ENCODE peak calls at places on chromosomes 5 and 9, in nine cellular contexts. H is tibial nerve, R is colonic mucosa, I is cardiac muscle cell, B is dorsolateral prefrontal cortex, T is transverse colon, C is WTC11, D is cardiac fibroblast, U is mesothelial cell of epicardium. S is an unnamed sample.

GRCh38 chr9:28971881-28972280 is 1398.6 kb upstream of the C9orf72 start:
- DNase-seq in H (no peak), C (no peak), B (no peak), U (no peak), I (no peak), D (no peak), T (no peak), R (no peak), S (no peak)

GRCh38 chr5:91384671-91385430 is 1.7 kb upstream of the ARRDC3 start:
- DNase-seq in H (peak; percentile 82), U (no peak), I (peak; percentile 93), C (no peak), T (peak; percentile 50), D (peak; percentile 94), B (no peak), R (peak; percentile 80), S (peak; percentile 34)

GRCh38 chr9:129276486-129277260 is 98.6 kb upstream of the IER5L start:
- DNase-seq in T (no peak), R (no peak), U (no peak), H (no peak), C (no peak), I (no peak), B (no peak), D (no peak), S (no peak)

GRCh38 chr9:25573281-25573680 is 105.0 kb downstream of the TUSC1 start:
- DNase-seq in R (no peak), T (no peak), B (no peak), U (no peak), D (no peak), H (no peak), C (no peak), I (no peak), S (no peak)

GRCh38 chr9:105154723-105155191 is 89.7 kb upstream of the SLC44A1 start:
- DNase-seq in B (no peak), C (no peak), U (no peak), T (no peak), H (no peak), I (peak; percentile 56), D (peak; percentile 50), R (no peak), S (no peak)

GRCh38 chr5:2898661-2899060 is 147.2 kb upstream of the IRX2 start:
- DNase-seq in D (no peak), I (no peak), R (no peak), H (no peak), T (no peak), C (no peak), B (no peak), U (peak; percentile 30), S (no peak)

GRCh38 chr5:163997965-163998364 is 492.5 kb downstream of the MAT2B start:
- DNase-seq in U (no peak), B (no peak), I (no peak), T (no peak), C (no peak), D (no peak), H (no peak), R (no peak), S (no peak)

GRCh38 chr9:131630206-131630831 is 85.0 kb downstream of the PRRT1B start:
- DNase-seq in H (no peak), U (no peak), R (no peak), T (peak; percentile 60), C (no peak), B (no peak), D (no peak), I (no peak), S (no peak)

GRCh38 chr5:69217154-69217731 is 17.4 kb upstream of the CDK7 start:
- DNase-seq in H (no peak), B (no peak), R (no peak), C (no peak), D (no peak), U (no peak), I (no peak), T (peak; percentile 99), S (peak; percentile 84)

GRCh38 chr5:173340451-173340850 is 12.2 kb upstream of the STC2 start:
- DNase-seq in I (no peak), T (no peak), R (no peak), U (no peak), C (no peak), H (no peak), B (no peak), D (no peak), S (no peak)

DNA sequence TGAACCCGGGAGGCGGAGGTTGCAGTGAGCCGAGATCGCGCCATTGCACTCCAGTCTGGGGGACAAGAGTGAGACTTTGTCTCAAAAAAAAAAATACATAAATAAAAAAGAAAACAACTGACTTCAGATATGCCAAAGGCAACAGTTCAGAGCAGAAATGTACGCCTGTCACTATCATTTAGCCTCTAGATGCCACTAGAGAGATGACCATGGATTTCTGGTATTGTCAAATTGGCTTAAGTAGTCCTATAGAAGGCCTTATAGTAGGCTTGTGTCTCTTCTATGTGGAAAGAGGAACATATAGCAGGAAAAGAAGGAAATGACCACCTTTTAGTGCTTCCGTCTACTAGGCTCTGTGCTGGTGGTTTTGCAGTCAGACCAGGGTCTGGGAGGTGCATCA is 17.3 kb downstream of the AGXT2 start:
- DNase-seq in T (no peak), B (no peak), I (no peak), H (no peak), U (no peak), D (no peak), R (no peak), C (no peak), S (no peak)
- TF ChIP-seq CTCF in T (no peak), B (no peak), I (no peak), H (no peak), U (no peak), D (no peak), R (no peak), C (no peak), S (no peak)

DNA sequence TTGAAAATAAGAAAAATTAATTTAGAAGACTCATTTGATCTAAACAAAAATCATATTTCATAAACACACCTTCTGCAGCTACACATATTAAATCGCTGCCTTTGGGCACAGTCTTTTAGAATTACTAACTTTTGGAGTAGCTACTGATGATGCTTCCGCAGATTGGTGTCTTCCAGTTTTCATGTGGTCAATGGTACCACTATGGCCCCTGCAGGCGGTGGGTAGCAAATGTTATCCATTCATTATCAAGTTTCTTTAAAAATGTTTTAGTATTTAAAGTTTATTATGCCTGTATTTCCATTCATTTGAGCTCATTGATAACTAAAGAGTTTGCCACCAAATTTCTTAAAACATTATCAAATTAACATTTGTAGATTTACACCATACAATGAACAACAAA is 122.9 kb upstream of the GRAMD2B start:
- DNase-seq in I (no peak), B (no peak), R (no peak), T (no peak), C (no peak), H (no peak), D (no peak), U (no peak), S (no peak)
- TF ChIP-seq CTCF in I (no peak), B (no peak), R (no peak), T (no peak), C (no peak), H (no peak), D (no peak), U (no peak), S (peak; percentile 14)

DNA sequence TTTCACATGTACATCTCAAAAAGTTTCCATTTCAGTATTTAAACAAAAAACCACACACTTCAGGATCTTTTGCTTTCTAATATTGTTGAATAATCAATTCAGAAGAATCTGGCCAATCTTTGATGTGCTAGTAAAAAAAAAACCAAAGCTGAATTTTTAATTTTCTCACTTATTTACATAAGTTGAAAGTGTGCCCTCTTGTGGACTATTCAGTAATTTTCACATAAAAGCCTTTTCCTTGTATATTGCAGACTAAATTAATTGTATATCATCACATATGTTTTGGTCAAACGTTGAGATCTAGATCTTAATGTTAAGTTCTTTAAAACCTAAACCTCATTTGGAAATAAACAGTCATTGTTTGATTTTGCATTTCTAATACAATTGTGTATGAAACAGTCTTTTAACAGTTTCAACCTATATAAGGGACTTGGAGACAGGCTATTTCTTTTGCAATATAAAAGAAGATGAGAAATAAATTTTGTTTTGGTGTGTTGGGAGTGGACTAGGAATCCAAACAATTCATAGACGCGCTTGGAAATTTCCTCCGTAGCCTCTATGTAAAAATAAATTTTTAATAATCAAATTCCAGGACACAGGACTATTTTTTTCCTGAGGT is 68.1 kb downstream of the NIPBL start:
- DNase-seq in D (peak; percentile 85), H (no peak), T (no peak), R (no peak), C (no peak), U (no peak), I (peak; percentile 82), B (no peak), S (no peak)
- TF ChIP-seq CTCF in D (peak; percentile 31), H (no peak), T (peak; percentile 54), R (peak; percentile 50), C (peak; percentile 27), U (peak; percentile 83), I (peak; percentile 53), B (peak; percentile 70), S (peak; percentile 57)

GRCh38 chr5:180204420-180204819 is 4.6 kb downstream of the RASGEF1C start:
- DNase-seq in D (no peak), C (no peak), U (no peak), B (no peak), I (no peak), R (no peak), T (no peak), H (no peak), S (no peak)

GRCh38 chr5:180199390-180199789 is 9.6 kb downstream of the RASGEF1C start:
- DNase-seq in R (no peak), T (no peak), B (no peak), D (no peak), H (no peak), C (no peak), U (no peak), I (no peak), S (no peak)

GRCh38 chr5:180198208-180198607 is 10.8 kb downstream of the RASGEF1C start:
- DNase-seq in T (no peak), D (no peak), I (no peak), C (no peak), H (no peak), U (no peak), R (no peak), B (no peak), S (no peak)

GRCh38 chr5:180202939-180203573 is 6.0 kb downstream of the RASGEF1C start:
- DNase-seq in H (no peak), C (no peak), B (no peak), T (no peak), R (no peak), D (no peak), U (no peak), I (no peak), S (no peak)

DNA sequence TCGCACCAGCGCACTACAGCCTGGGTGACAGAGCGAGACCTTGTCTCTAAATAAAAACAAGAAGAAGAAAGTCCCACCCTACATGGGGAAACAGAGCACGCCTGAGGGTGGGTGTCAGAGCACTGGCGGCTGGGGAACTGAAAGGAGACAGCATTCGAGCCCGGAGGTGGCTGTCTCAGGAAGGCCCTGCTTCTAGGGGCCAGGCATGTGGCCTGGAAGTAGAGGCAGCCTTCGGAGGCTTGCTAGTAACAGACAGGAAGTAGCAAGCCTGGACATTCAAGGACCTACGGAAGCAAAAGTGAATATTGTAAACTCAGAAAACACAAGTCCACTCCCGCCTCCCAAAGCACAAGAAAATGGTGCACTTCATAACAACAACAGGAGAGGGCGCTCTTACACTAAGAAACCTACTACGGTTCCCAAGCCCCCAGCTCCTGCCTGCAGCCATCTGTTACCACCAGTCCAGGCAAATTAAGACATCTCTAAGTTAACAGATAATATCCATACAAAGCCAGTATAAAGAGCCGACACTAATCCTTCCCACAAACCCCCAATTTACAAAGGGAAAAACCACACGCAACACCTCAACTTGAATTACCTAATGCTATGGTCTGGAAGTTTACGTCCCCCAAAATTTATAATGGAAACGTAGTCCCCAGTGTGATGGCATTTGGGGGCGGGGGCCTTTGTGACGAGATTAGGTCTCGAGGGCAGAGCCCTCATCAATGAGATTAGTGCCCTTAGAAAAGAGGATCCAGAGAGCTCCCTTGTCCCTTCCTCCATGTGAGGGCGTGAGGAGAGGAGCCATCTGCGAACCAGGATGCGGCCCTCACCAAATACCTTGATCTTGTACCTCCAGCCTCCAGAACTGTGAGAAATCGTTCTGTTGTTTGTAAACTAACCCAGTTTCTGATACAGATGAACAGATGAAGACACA is 7.7 kb downstream of the RASGEF1C start:
- DNase-seq in C (peak; percentile 83), H (no peak), D (peak; percentile 26), I (peak; percentile 55), B (no peak), T (no peak), R (no peak), U (no peak), S (peak; percentile 94)
- TF ChIP-seq CTCF in C (peak; percentile 84), H (no peak), D (peak; percentile 28), I (peak; percentile 40), B (peak; percentile 38), T (peak; percentile 19), R (peak; percentile 41), U (peak; percentile 35), S (peak; percentile 85)